ENCODE peak calls at places on chromosome 5, in five cellular contexts. One of them, this sample, is unnamed.

GRCh38 chr5:42787845-42788244 is 23.8 kb downstream of the SELENOP start:
- DNase-seq in adrenal gland: no peak
- DNase-seq in aorta: no peak
- DNase-seq in IMR-90: no peak
- DNase-seq in H1: no peak
- DNase-seq in this sample: no peak

GRCh38 chr5:132226516-132227234 is 978 bp downstream of the P4HA2 start:
- DNase-seq in IMR-90: peak; percentile 25
- DNase-seq in H1: no peak
- DNase-seq in adrenal gland: peak; percentile 21
- DNase-seq in aorta: peak; percentile 62
- DNase-seq in this sample: peak; percentile 15

GRCh38 chr5:85049020-85049419 is 664.3 kb upstream of the EDIL3 start:
- DNase-seq in H1: no peak
- DNase-seq in IMR-90: peak; percentile 70
- DNase-seq in adrenal gland: no peak
- DNase-seq in aorta: no peak
- DNase-seq in this sample: no peak

GRCh38 chr5:133489632-133490031 is 122.7 kb downstream of the FSTL4 start:
- DNase-seq in adrenal gland: no peak
- DNase-seq in aorta: no peak
- DNase-seq in IMR-90: no peak
- DNase-seq in H1: no peak
- DNase-seq in this sample: no peak

GRCh38 chr5:73204302-73204701 is 31.3 kb downstream of the TMEM174 start:
- DNase-seq in aorta: no peak
- DNase-seq in H1: no peak
- DNase-seq in IMR-90: no peak
- DNase-seq in adrenal gland: no peak
- DNase-seq in this sample: no peak

GRCh38 chr5:437281-437771 is 5.7 kb upstream of the EXOC3 start:
- DNase-seq in H1: no peak
- DNase-seq in IMR-90: no peak
- DNase-seq in adrenal gland: no peak
- DNase-seq in aorta: peak; percentile 38
- DNase-seq in this sample: no peak

GRCh38 chr5:97636766-97637165 is 453.7 kb upstream of the RIOK2 start:
- DNase-seq in IMR-90: peak; percentile 53
- DNase-seq in H1: no peak
- DNase-seq in aorta: no peak
- DNase-seq in adrenal gland: no peak
- DNase-seq in this sample: no peak

GRCh38 chr5:140806834-140807775 is at the start of gene PCDHA4:
- DNase-seq in IMR-90: no peak
- DNase-seq in aorta: no peak
- DNase-seq in adrenal gland: no peak
- DNase-seq in H1: no peak
- DNase-seq in this sample: no peak

GRCh38 chr5:99122976-99123375 is 194.2 kb upstream of the CHD1 start:
- DNase-seq in IMR-90: peak; percentile 1
- DNase-seq in aorta: no peak
- DNase-seq in adrenal gland: no peak
- DNase-seq in H1: no peak
- DNase-seq in this sample: no peak

GRCh38 chr5:160787247-160787646 is 64.8 kb downstream of the ATP10B start:
- DNase-seq in aorta: no peak
- DNase-seq in IMR-90: no peak
- DNase-seq in H1: peak; percentile 15
- DNase-seq in adrenal gland: no peak
- DNase-seq in this sample: peak; percentile 73

GRCh38 chr5:10192309-10192708 is 57.4 kb downstream of the ATPSCKMT start:
- DNase-seq in adrenal gland: no peak
- DNase-seq in H1: no peak
- DNase-seq in IMR-90: peak; percentile 84
- DNase-seq in aorta: no peak
- DNase-seq in this sample: no peak

GRCh38 chr5:72845889-72846288 is 29.4 kb downstream of the TNPO1 start:
- DNase-seq in H1: no peak
- DNase-seq in aorta: no peak
- DNase-seq in adrenal gland: no peak
- DNase-seq in IMR-90: no peak
- DNase-seq in this sample: no peak

GRCh38 chr5:33474004-33474403 is 33.2 kb downstream of the TARS1 start:
- DNase-seq in H1: no peak
- DNase-seq in adrenal gland: no peak
- DNase-seq in IMR-90: no peak
- DNase-seq in aorta: no peak
- DNase-seq in this sample: no peak

GRCh38 chr5:36874465-36874864 is 2.1 kb upstream of the NIPBL start:
- DNase-seq in IMR-90: no peak
- DNase-seq in H1: no peak
- DNase-seq in adrenal gland: no peak
- DNase-seq in aorta: no peak
- DNase-seq in this sample: no peak

GRCh38 chr5:73119492-73120157 is 750 bp upstream of the TMEM171 start:
- DNase-seq in H1: no peak
- DNase-seq in IMR-90: no peak
- DNase-seq in aorta: no peak
- DNase-seq in adrenal gland: no peak
- DNase-seq in this sample: peak; percentile 89

GRCh38 chr5:150525163-150525562 is 17.2 kb downstream of the NDST1 start:
- DNase-seq in adrenal gland: no peak
- DNase-seq in H1: no peak
- DNase-seq in IMR-90: no peak
- DNase-seq in aorta: no peak
- DNase-seq in this sample: no peak
- H3K27ac ChIP-seq in adrenal gland: peak overlapping the region; percentile 3
- H3K27ac ChIP-seq in H1: no peak overlapping the region
- H3K27ac ChIP-seq in IMR-90: no peak overlapping the region
- H3K27ac ChIP-seq in aorta: no peak overlapping the region
- H3K27ac ChIP-seq in this sample: peak overlapping the region; percentile 17

DNA sequence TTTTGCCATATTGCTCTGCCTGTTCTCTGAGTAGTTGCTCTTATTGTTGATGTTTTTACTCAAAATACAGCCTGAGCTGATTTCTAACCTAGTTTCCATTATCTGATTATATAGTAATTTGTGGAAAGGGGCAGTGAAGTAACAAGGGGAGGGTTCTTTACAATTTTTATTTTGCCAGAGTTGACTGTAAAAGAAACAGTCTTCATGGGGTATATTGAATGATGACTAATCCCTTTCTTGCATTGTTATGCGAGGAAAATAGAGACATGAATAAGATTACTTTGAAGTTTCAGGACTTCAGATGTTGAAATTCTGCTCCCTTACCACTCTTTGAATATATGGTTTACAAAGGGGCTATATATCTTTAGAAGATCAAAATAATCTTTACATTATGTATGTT is 9.2 kb upstream of the LRRC70 start:
- DNase-seq in adrenal gland: no peak
- DNase-seq in H1: no peak
- DNase-seq in IMR-90: no peak
- DNase-seq in aorta: no peak
- DNase-seq in this sample: no peak
- H3K36me3 ChIP-seq in adrenal gland: no peaks in the 10 kb centered on the region
- H3K36me3 ChIP-seq in H1: no peaks in the 10 kb centered on the region
- H3K36me3 ChIP-seq in IMR-90: peaks cover 2% of the 10 kb centered on the region
- H3K36me3 ChIP-seq in aorta: no peaks in the 10 kb centered on the region
- H3K36me3 ChIP-seq in this sample: peaks cover 9% of the 10 kb centered on the region

DNA sequence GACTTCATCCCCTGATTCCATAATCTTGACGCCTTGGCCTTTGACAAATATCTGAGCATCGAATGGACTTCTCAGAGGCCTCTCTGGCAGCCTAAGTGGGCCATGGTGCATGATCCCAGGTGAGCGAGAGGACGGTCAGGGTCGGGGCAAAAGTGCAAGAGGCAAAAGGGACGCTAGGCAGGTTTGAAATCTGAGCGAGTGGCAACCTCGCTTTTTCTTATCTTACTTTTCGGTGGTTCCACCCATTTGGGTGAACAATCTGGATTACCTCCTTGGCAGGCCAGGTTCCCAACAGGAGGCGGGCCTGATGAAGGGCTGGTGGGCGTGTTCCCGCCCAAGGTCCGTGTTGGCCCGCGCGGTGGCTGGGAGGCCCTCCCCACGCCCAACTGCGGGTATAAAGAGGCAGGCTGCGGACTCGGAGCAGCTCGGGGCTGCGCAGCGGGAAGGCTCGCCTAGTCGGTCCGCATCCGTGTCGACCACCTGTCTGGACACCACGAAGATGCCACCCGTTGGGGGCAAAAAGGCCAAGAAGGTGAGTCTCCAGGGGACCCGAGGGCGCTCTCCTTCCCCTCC is at the start of gene BHMT:
- DNase-seq in IMR-90: no peak
- DNase-seq in H1: no peak
- DNase-seq in adrenal gland: no peak
- DNase-seq in aorta: no peak
- DNase-seq in this sample: no peak
- H3K4me3 ChIP-seq in IMR-90: no peak within 1 kb of the TSS
- H3K4me3 ChIP-seq in H1: peak within 1 kb of the TSS; percentile 73
- H3K4me3 ChIP-seq in adrenal gland: no peak within 1 kb of the TSS
- H3K4me3 ChIP-seq in aorta: no peak within 1 kb of the TSS
- H3K4me3 ChIP-seq in this sample: peak within 1 kb of the TSS; percentile 8

DNA sequence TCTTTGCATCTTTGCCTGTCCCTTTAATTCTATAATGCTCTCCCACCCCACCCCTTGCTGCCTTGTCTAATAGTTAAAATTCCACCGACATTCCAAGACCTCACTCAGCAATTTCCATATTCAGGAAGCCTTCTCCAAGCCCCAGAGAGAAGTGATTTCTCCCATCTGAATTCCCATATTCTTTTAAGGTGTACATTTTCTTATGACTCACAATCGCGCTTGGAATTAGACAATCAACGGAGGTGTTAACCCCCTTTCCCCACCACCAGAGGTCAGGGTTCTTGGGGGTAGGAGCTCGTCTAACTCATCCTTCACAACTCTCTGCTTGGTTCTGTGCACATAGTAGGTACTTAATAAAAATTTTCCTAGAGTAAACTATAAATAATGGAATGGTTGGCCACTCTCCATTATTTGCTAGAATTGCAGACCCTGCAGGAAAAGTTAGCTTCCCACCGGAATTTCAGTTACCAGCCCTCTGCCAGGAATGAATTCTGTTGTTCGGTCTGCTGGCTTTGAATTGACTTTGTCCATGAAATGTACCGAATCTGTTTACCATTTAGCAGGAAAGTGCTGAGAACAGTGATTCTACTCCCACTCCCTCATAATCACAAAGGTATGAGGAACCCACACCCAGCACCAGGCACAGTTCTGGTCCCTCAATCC is 5.0 kb downstream of the KCNIP1 start:
- DNase-seq in adrenal gland: no peak
- DNase-seq in IMR-90: no peak
- DNase-seq in H1: no peak
- DNase-seq in aorta: no peak
- DNase-seq in this sample: no peak
- H3K27ac ChIP-seq in adrenal gland: no peak overlapping the region
- H3K27ac ChIP-seq in IMR-90: no peak overlapping the region
- H3K27ac ChIP-seq in H1: no peak overlapping the region
- H3K27ac ChIP-seq in aorta: no peak overlapping the region
- H3K27ac ChIP-seq in this sample: no peak overlapping the region

GRCh38 chr5:136560111-136560510 is 194.8 kb upstream of the TRPC7 start:
- DNase-seq in IMR-90: no peak
- DNase-seq in H1: no peak
- DNase-seq in aorta: no peak
- DNase-seq in adrenal gland: no peak
- DNase-seq in this sample: no peak
- H3K36me3 ChIP-seq in IMR-90: no peaks in the 10 kb centered on the region
- H3K36me3 ChIP-seq in H1: no peaks in the 10 kb centered on the region
- H3K36me3 ChIP-seq in aorta: no peaks in the 10 kb centered on the region
- H3K36me3 ChIP-seq in adrenal gland: no peaks in the 10 kb centered on the region
- H3K36me3 ChIP-seq in this sample: no peaks in the 10 kb centered on the region

GRCh38 chr5:180353963-180354574 is 933 bp upstream of the GFPT2 start:
- DNase-seq in adrenal gland: peak; percentile 29
- DNase-seq in aorta: no peak
- DNase-seq in IMR-90: no peak
- DNase-seq in H1: no peak
- DNase-seq in this sample: no peak
- H3K4me3 ChIP-seq in adrenal gland: no peak overlapping the region
- H3K4me3 ChIP-seq in aorta: peak overlapping the region; percentile 66
- H3K4me3 ChIP-seq in IMR-90: peak overlapping the region; percentile 78
- H3K4me3 ChIP-seq in H1: peak overlapping the region; percentile 97
- H3K4me3 ChIP-seq in this sample: peak overlapping the region; percentile 55

DNA sequence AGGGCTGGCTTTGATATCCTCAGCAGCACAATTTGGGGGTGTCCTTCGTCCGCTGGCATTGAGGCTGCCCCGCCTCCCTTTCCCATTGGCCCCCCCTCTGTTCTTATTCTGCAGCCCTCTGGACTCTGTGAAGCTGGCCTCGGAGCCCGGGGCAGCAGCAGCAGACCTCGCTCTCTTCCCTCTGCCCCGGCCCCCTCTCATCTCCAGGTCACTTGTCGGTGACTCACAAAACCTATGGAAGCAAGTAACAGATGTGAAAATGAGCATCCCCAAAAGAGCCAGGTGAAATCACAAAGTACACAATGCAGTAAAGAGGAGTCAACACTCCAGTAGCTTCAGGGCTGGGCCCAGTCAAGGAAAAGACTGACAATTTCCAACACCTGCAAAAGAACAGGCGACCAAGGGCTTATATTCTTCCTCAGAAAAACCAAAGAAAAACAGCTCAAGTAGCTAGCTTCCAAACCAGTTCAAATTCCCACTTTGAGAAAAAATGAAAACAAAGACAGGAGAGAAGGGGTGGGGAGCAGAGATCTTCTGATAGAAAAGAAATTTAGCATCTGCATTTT is 97.5 kb downstream of the ZNF608 start:
- DNase-seq in adrenal gland: no peak
- DNase-seq in aorta: no peak
- DNase-seq in IMR-90: no peak
- DNase-seq in H1: no peak
- DNase-seq in this sample: no peak
- H3K27ac ChIP-seq in adrenal gland: no peak overlapping the region
- H3K27ac ChIP-seq in aorta: no peak overlapping the region
- H3K27ac ChIP-seq in IMR-90: peak overlapping the region; percentile 55
- H3K27ac ChIP-seq in H1: no peak overlapping the region
- H3K27ac ChIP-seq in this sample: no peak overlapping the region

This sample was measured in Peyer's patch.